ENCODE peak calls at places on chromosome 12, in four cellular contexts. R is WERI-Rb-1; G is central memory CD4-positive, alpha-beta T cell; E is stimulated activated CD8-positive, alpha-beta memory T cell treated with anti-CD3 and anti-CD28 coated beads, Interleukin-7, amount 100 ng/mL, for 1 hour. W is an unnamed sample.

GRCh38 chr12:45547822-45548221 is 181.7 kb upstream of the ARID2 start:
- DNase-seq in R (no peak), G (no peak), E (no peak), W (no peak)

GRCh38 chr12:115859231-115859630 is 418.3 kb downstream of the MED13L start:
- DNase-seq in G (no peak), E (no peak), R (no peak), W (no peak)

GRCh38 chr12:100767371-100767770 is 27.2 kb upstream of the ANO4 start:
- DNase-seq in G (no peak), E (no peak), R (no peak), W (no peak)

GRCh38 chr12:12977231-12977630 is 22.8 kb downstream of the HEBP1 start:
- DNase-seq in E (no peak), R (no peak), G (no peak), W (no peak)

GRCh38 chr12:32507559-32508276 is 108.4 kb downstream of the FGD4 start:
- DNase-seq in E (no peak), G (no peak), R (no peak), W (no peak)

GRCh38 chr12:117036046-117036445 is 63.2 kb downstream of the TESC start:
- DNase-seq in R (no peak), G (no peak), E (no peak), W (no peak)

GRCh38 chr12:78959556-78959955 is 95.0 kb downstream of the SYT1 start:
- DNase-seq in G (no peak), E (no peak), R (no peak), W (no peak)

GRCh38 chr12:101857043-101857558 is 20.3 kb upstream of the DRAM1 start:
- DNase-seq in R (no peak), E (no peak), G (no peak), W (peak)

GRCh38 chr12:19665105-19665900 is 226.0 kb downstream of the AEBP2 start:
- DNase-seq in G (no peak), R (no peak), E (no peak), W (no peak)

GRCh38 chr12:103928736-103929050 is 1.5 kb upstream of the HSP90B1 start:
- DNase-seq in E (peak), G (peak), R (no peak), W (no peak)

GRCh38 chr12:109308534-109309440 is at the start of gene FOXN4:
- DNase-seq in R (peak), E (no peak), G (no peak), W (peak)

GRCh38 chr12:51401900-51402299 is 10.7 kb upstream of the GALNT6 start:
- DNase-seq in E (no peak), G (no peak), R (no peak), W (no peak)

GRCh38 chr12:95532851-95533250 is 18.4 kb downstream of the USP44 start:
- DNase-seq in G (no peak), R (no peak), E (no peak), W (peak)

GRCh38 chr12:3951380-3952135 is 78.4 kb upstream of the PARP11 start:
- DNase-seq in E (no peak), R (no peak), G (no peak), W (no peak)

GRCh38 chr12:111412007-111412829 is 6.5 kb downstream of the SH2B3 start:
- DNase-seq in E (no peak), G (peak), R (no peak), W (peak)

GRCh38 chr12:86521870-86522269 is 265.7 kb upstream of the MGAT4C start:
- DNase-seq in E (no peak), G (no peak), R (no peak), W (no peak)

GRCh38 chr12:115820661-115821060 is 456.8 kb downstream of the MED13L start:
- DNase-seq in E (no peak), G (no peak), R (no peak), W (no peak)

GRCh38 chr12:132740652-132741051 is 21.0 kb downstream of the ANKLE2 start:
- DNase-seq in R (no peak), G (no peak), E (no peak), W (no peak)

GRCh38 chr12:51900323-51900889 is 6.9 kb upstream of the ACVRL1 start:
- DNase-seq in G (no peak), E (no peak), R (no peak), W (no peak)

GRCh38 chr12:124754949-124755800 is 108.5 kb downstream of the SCARB1 start:
- DNase-seq in E (no peak), R (peak), G (no peak), W (no peak)

GRCh38 chr12:47400251-47400650 is 305.6 kb downstream of the RPAP3 start:
- DNase-seq in G (no peak), E (no peak), R (no peak), W (no peak)

GRCh38 chr12:20007331-20007730 is 361.0 kb upstream of the PDE3A start:
- DNase-seq in E (no peak), G (no peak), R (no peak), W (no peak)

GRCh38 chr12:47223848-47224213 is 144.1 kb upstream of the AMIGO2 start:
- DNase-seq in E (no peak), G (no peak), R (no peak), W (no peak)

GRCh38 chr12:31765931-31766330 is 37.1 kb upstream of the AMN1 start:
- DNase-seq in G (no peak), E (no peak), R (no peak), W (no peak)

GRCh38 chr12:46468159-46468558 is 95.6 kb upstream of the SLC38A2 start:
- DNase-seq in R (no peak), E (no peak), G (no peak), W (peak)

GRCh38 chr12:120903382-120903817 is 758 bp downstream of the SPPL3 start:
- DNase-seq in G (peak), E (peak), R (peak), W (peak)

GRCh38 chr12:66861157-66861750 is 182.4 kb upstream of the GRIP1 start:
- DNase-seq in R (peak), E (peak), G (peak), W (peak)

GRCh38 chr12:90999946-91000345 is 4.8 kb downstream of the EPYC start:
- DNase-seq in R (no peak), G (no peak), E (no peak), W (no peak)

GRCh38 chr12:6952860-6953416 is 1.8 kb downstream of the PTPN6 start:
- DNase-seq in E (no peak), G (peak), R (no peak), W (no peak)

GRCh38 chr12:138898-139534 is 72.4 kb downstream of the IQSEC3 start:
- DNase-seq in E (no peak), R (no peak), G (no peak), W (peak)

GRCh38 chr12:78385541-78385940 is 479.0 kb upstream of the SYT1 start:
- DNase-seq in E (no peak), G (no peak), R (no peak), W (no peak)

GRCh38 chr12:49854976-49855375 is 12.1 kb upstream of the BCDIN3D start:
- DNase-seq in R (no peak), E (no peak), G (no peak), W (no peak)

GRCh38 chr12:57592551-57593165 is 1.7 kb downstream of the PIP4K2C start:
- DNase-seq in E (no peak), R (no peak), G (no peak), W (no peak)

GRCh38 chr12:114343585-114343984 is 62.4 kb downstream of the TBX5 start:
- DNase-seq in G (no peak), R (no peak), E (no peak), W (no peak)

GRCh38 chr12:57420482-57420881 is 10.4 kb downstream of the R3HDM2 start:
- DNase-seq in R (no peak), G (no peak), E (no peak), W (no peak)

GRCh38 chr12:109632299-109632698 is 58.7 kb downstream of the MVK start:
- DNase-seq in G (no peak), E (no peak), R (no peak), W (no peak)

GRCh38 chr12:113934946-113935345 is 31.2 kb downstream of the RBM19 start:
- DNase-seq in G (no peak), R (no peak), E (no peak), W (no peak)

GRCh38 chr12:113403435-113404415 is at the start of gene SDS:
- DNase-seq in R (no peak), E (no peak), G (no peak), W (peak)

W was measured in Daoy.